ENCODE peak calls at places on chromosomes 12 and 14, in five cellular contexts. G, C, B, A and L are unnamed samples.

GRCh38 chr12:121656122-121656521 is 13.3 kb downstream of the MORN3 start:
- DNase-seq in G (no peak), C (no peak), B (no peak), A (no peak), L (no peak)

GRCh38 chr12:6443361-6443983 is 1.3 kb upstream of the CD27 start:
- DNase-seq in G (no peak), C (no peak), B (no peak), A (no peak), L (no peak)

GRCh38 chr12:8145754-8146415 is 10.9 kb upstream of the ZNF705A start:
- DNase-seq in G (peak; percentile 85), C (peak; percentile 5), B (peak; percentile 66), A (no peak), L (peak; percentile 89)

GRCh38 chr12:75047885-75048525 is 161.6 kb downstream of the KCNC2 start:
- DNase-seq in G (no peak), C (no peak), B (no peak), A (no peak), L (no peak)

GRCh38 chr12:78918221-78918620 is 53.6 kb downstream of the SYT1 start:
- DNase-seq in G (peak; percentile 4), C (no peak), B (no peak), A (no peak), L (no peak)

GRCh38 chr12:68446896-68447806 is 115.0 kb upstream of the MDM1 start:
- DNase-seq in G (no peak), C (peak; percentile 57), B (no peak), A (peak; percentile 42), L (peak; percentile 40)

GRCh38 chr14:48690349-48690748 is 895.8 kb downstream of the RPS29 start:
- DNase-seq in G (peak; percentile 10), C (no peak), B (no peak), A (no peak), L (no peak)

GRCh38 chr12:63814146-63814774 is 30.2 kb upstream of the SRGAP1 start:
- DNase-seq in G (no peak), C (no peak), B (no peak), A (no peak), L (no peak)

GRCh38 chr12:12032771-12033588 is 37.8 kb upstream of the BCL2L14 start:
- DNase-seq in G (peak; percentile 87), C (peak; percentile 78), B (peak; percentile 83), A (peak; percentile 82), L (peak; percentile 88)

GRCh38 chr14:104432611-104433231 is 146.8 kb upstream of the C14orf180 start:
- DNase-seq in G (no peak), C (no peak), B (no peak), A (no peak), L (peak; percentile 27)

GRCh38 chr12:27539191-27539631 is 15.2 kb downstream of the PPFIBP1 start:
- DNase-seq in G (peak; percentile 71), C (no peak), B (no peak), A (no peak), L (no peak)

GRCh38 chr12:131266591-131267467 is 313.1 kb downstream of the ADGRD1 start:
- DNase-seq in G (no peak), C (no peak), B (no peak), A (no peak), L (no peak)

GRCh38 chr12:131209082-131210070 is 255.7 kb downstream of the ADGRD1 start:
- DNase-seq in G (no peak), C (no peak), B (no peak), A (no peak), L (peak; percentile 26)

GRCh38 chr12:4133636-4134433 is 139.7 kb upstream of the CCND2 start:
- DNase-seq in G (no peak), C (no peak), B (peak; percentile 71), A (no peak), L (peak; percentile 73)

GRCh38 chr12:53719649-53720048 is 7.6 kb downstream of the CALCOCO1 start:
- DNase-seq in G (no peak), C (no peak), B (no peak), A (no peak), L (peak; percentile 72)

GRCh38 chr14:50363734-50364113 is 33.0 kb downstream of the CDKL1 start:
- DNase-seq in G (peak; percentile 18), C (no peak), B (no peak), A (no peak), L (no peak)

GRCh38 chr12:103737881-103738280 is 103.2 kb downstream of the NT5DC3 start:
- DNase-seq in G (no peak), C (no peak), B (no peak), A (no peak), L (no peak)

GRCh38 chr12:131783915-131784541 is 44.2 kb upstream of the MMP17 start:
- DNase-seq in G (peak; percentile 86), C (no peak), B (no peak), A (peak; percentile 10), L (peak; percentile 72)

GRCh38 chr12:42588308-42588836 is 1.2 kb downstream of the PRICKLE1 start:
- DNase-seq in G (peak; percentile 34), C (no peak), B (no peak), A (no peak), L (no peak)

GRCh38 chr14:51008416-51008815 is 64.1 kb upstream of the PYGL start:
- DNase-seq in G (no peak), C (no peak), B (no peak), A (no peak), L (no peak)

GRCh38 chr14:61542848-61543790 is 152.2 kb upstream of the HIF1A start:
- DNase-seq in G (no peak), C (no peak), B (no peak), A (no peak), L (no peak)

GRCh38 chr12:46946137-46946536 is 120.3 kb upstream of the SLC38A4 start:
- DNase-seq in G (peak; percentile 95), C (no peak), B (no peak), A (no peak), L (no peak)

GRCh38 chr14:28609228-28609828 is 157.3 kb upstream of the FOXG1 start:
- DNase-seq in G (peak; percentile 1), C (peak; percentile 73), B (peak; percentile 76), A (peak; percentile 26), L (peak; percentile 43)

GRCh38 chr12:56333197-56333678 is 562 bp downstream of the PAN2 start:
- DNase-seq in G (no peak), C (no peak), B (no peak), A (no peak), L (no peak)

GRCh38 chr14:36556811-36557433 is 25.5 kb downstream of the NKX2-8 start:
- DNase-seq in G (peak; percentile 7), C (no peak), B (peak; percentile 65), A (no peak), L (no peak)
- H2AFZ ChIP-seq in G (no peak overlapping the region), C (no peak overlapping the region), B (no peak overlapping the region), A (no peak overlapping the region), L (no peak overlapping the region)

GRCh38 chr12:57592551-57593165 is 1.7 kb downstream of the PIP4K2C start:
- DNase-seq in G (peak; percentile 30), C (no peak), B (no peak), A (no peak), L (no peak)

GRCh38 chr12:57593187-57593586 is 2.2 kb downstream of the PIP4K2C start:
- DNase-seq in G (no peak), C (no peak), B (no peak), A (no peak), L (no peak)

GRCh38 chr12:57590536-57590891 is 478 bp upstream of the PIP4K2C start:
- DNase-seq in G (no peak), C (no peak), B (no peak), A (no peak), L (no peak)

GRCh38 chr12:57591567-57592325 is 754 bp downstream of the PIP4K2C start:
- DNase-seq in G (peak; percentile 21), C (no peak), B (peak; percentile 47), A (no peak), L (no peak)

GRCh38 chr12:57590892-57591566 is at the start of gene PIP4K2C:
- DNase-seq in G (peak; percentile 23), C (peak; percentile 63), B (peak; percentile 90), A (peak; percentile 89), L (peak; percentile 98)
- H4K8ac ChIP-seq in G (peak within 1 kb of the TSS; percentile 91), C (no peak within 1 kb of the TSS), B (peak within 1 kb of the TSS; percentile 94), A (peak within 1 kb of the TSS; percentile 91), L (no peak within 1 kb of the TSS)

GRCh38 chr14:76589246-76589645 is 172.0 kb upstream of the VASH1 start:
- DNase-seq in G (no peak), C (no peak), B (no peak), A (no peak), L (no peak)

GRCh38 chr14:76595266-76595665 is 166.0 kb upstream of the VASH1 start:
- DNase-seq in G (no peak), C (no peak), B (no peak), A (no peak), L (no peak)

DNA sequence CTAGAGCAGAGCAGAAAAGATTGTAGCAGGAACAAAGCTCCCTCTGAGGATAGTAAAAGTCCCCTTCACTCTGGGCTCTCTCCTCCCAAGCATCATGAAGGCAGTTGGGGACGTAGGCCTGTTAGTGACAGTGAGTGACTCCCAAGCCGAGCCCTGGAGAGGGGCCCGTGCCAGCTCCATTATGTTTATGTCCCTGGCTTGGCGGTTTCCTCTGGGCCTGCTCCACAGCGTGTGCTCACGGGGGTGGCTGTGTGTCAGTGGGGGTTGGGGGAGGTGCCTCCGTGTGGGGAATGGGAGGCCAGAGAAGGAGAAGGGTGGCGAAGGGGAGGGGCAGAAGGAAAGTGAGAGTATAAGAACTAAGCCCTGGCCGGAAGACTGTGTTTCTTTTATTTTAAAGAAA is 170.0 kb upstream of the VASH1 start:
- DNase-seq in G (no peak), C (peak; percentile 8), B (no peak), A (no peak), L (no peak)
- H2AFZ ChIP-seq in G (no peak overlapping the region), C (peak overlapping the region; percentile 88), B (peak overlapping the region; percentile 57), A (no peak overlapping the region), L (no peak overlapping the region)

GRCh38 chr14:22929104-22929847 is at the start of gene PRMT5:
- DNase-seq in G (peak; percentile 100), C (peak; percentile 100), B (peak; percentile 99), A (peak; percentile 100), L (peak; percentile 100)
- H4K8ac ChIP-seq in G (peak within 1 kb of the TSS; percentile 95), C (no peak within 1 kb of the TSS), B (peak within 1 kb of the TSS; percentile 99), A (peak within 1 kb of the TSS; percentile 92), L (no peak within 1 kb of the TSS)